ENCODE peak calls at places on chromosomes 5 and 9, in four cellular contexts. One of them, this sample, is unnamed.

GRCh38 chr5:109102291-109102690 is 307.5 kb downstream of the PJA2 start:
- DNase-seq in lower lobe of right lung: no peak
- DNase-seq in RWPE2: no peak
- DNase-seq in adipocyte: no peak
- DNase-seq in this sample: no peak

GRCh38 chr5:9523090-9523813 is 22.6 kb downstream of the SEMA5A start:
- DNase-seq in lower lobe of right lung: no peak
- DNase-seq in RWPE2: no peak
- DNase-seq in adipocyte: peak
- DNase-seq in this sample: no peak

GRCh38 chr5:58236498-58236897 is 223.4 kb downstream of the PLK2 start:
- DNase-seq in RWPE2: no peak
- DNase-seq in adipocyte: no peak
- DNase-seq in lower lobe of right lung: no peak
- DNase-seq in this sample: no peak

GRCh38 chr9:16985559-16986348 is 115.3 kb upstream of the BNC2 start:
- DNase-seq in adipocyte: peak
- DNase-seq in RWPE2: no peak
- DNase-seq in lower lobe of right lung: no peak
- DNase-seq in this sample: peak

GRCh38 chr5:96114736-96115466 is 153.2 kb upstream of the ELL2 start:
- DNase-seq in RWPE2: no peak
- DNase-seq in adipocyte: peak
- DNase-seq in lower lobe of right lung: no peak
- DNase-seq in this sample: peak

GRCh38 chr5:61330879-61331406 is 1.1 kb upstream of the ZSWIM6 start:
- DNase-seq in RWPE2: peak
- DNase-seq in lower lobe of right lung: peak
- DNase-seq in adipocyte: peak
- DNase-seq in this sample: peak

GRCh38 chr9:104138243-104138642 is 44.1 kb downstream of the SMC2 start:
- DNase-seq in lower lobe of right lung: no peak
- DNase-seq in adipocyte: no peak
- DNase-seq in RWPE2: no peak
- DNase-seq in this sample: no peak

GRCh38 chr5:35038891-35039290 is 8.9 kb downstream of the AGXT2 start:
- DNase-seq in adipocyte: peak
- DNase-seq in RWPE2: no peak
- DNase-seq in lower lobe of right lung: no peak
- DNase-seq in this sample: peak

GRCh38 chr5:169006878-169007790 is 293.8 kb downstream of the SLIT3 start:
- DNase-seq in adipocyte: no peak
- DNase-seq in RWPE2: no peak
- DNase-seq in lower lobe of right lung: no peak
- DNase-seq in this sample: no peak

DNA sequence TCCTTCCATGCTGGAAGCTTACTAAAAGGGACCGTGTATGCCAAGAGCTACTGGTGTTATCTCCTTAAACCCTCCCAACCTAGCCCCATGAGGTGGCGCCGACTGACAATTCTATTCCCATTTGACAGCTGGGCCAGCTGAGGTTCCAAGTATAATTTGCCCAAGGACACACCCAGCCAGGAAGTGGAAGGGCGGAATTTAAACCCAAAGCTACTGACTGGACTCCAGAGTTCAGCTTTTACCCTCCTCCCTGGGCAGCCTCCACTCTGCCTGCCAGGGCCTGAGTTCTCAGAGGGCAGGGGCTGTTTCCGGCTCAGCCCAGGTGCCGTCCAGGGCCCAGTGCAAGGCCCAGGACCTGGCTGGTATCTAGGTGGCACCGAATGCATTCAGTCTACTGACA is 71.8 kb downstream of the C9orf50 start:
- DNase-seq in adipocyte: no peak
- DNase-seq in lower lobe of right lung: no peak
- DNase-seq in RWPE2: no peak
- DNase-seq in this sample: no peak
- H3K4me3 ChIP-seq in adipocyte: peak
- H3K4me3 ChIP-seq in lower lobe of right lung: no peak
- H3K4me3 ChIP-seq in RWPE2: no peak
- H3K4me3 ChIP-seq in this sample: no peak

DNA sequence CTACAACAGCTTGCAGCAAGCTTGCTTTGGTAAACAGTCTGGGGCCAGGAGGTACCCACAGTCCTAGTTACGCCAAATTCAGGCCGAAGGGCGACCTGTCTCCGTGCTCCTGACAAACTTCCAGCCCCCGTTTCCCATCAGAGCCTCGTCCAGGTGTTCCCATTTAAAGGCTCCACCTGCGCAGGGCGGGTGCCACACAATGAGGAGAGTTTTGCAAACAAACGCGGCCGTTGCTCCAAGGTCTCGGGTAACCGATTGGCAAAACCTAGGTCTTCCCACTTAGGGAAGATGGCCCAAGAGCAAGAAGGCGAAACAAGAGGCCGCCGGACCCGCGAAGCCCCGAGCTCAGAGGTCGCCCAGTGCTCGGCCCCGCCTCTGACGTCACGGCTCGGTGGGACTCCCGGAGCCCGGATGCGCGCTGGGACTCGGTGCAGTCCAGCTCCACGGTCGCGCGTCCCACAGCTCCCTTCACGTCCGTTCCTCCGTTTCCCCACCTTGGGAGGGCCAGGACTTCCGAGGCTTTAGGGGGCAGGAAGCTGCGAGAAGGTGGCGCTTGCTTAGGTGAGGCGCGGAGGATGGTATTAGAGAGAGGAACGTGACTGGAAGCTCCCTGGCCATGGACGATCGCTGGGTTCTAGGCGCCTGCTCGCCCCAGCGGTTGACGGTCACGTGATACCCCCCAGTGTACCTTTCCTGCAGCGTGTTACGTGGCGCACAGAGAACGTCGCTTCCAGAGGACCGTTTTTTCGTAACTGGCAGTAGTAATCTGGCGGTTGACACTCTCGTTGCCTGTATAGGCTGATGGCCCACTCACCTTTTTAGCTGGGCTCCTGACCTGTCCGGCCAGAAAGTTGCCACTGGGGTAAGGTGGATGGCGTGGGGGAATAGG is 41.8 kb upstream of the KDM4C start:
- DNase-seq in adipocyte: no peak
- DNase-seq in RWPE2: peak
- DNase-seq in lower lobe of right lung: peak
- DNase-seq in this sample: peak
- H3K4me3 ChIP-seq in adipocyte: peak
- H3K4me3 ChIP-seq in RWPE2: peak
- H3K4me3 ChIP-seq in lower lobe of right lung: peak
- H3K4me3 ChIP-seq in this sample: peak

DNA sequence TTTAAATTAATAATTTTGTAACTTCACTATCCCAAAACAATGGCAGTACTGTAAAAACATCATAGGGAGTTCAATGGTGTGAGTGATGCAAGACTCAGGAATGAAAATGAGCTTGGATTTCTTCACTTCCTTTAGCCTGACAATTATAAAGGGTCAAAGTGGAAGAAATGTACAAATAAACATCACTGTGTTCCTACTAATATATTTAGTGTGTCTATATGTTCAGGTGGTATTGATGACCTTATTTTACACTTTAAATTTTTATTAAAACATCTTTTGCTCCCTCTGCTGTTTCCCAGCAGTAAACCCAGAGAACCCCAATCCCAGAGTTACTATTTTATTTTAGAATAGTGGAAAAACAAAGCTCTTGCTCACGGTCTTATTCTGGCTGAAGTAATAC is 2.0 kb downstream of the LOX start:
- DNase-seq in adipocyte: peak
- DNase-seq in RWPE2: no peak
- DNase-seq in lower lobe of right lung: no peak
- DNase-seq in this sample: peak
- H3K4me3 ChIP-seq in adipocyte: peak
- H3K4me3 ChIP-seq in RWPE2: peak
- H3K4me3 ChIP-seq in lower lobe of right lung: peak
- H3K4me3 ChIP-seq in this sample: peak

GRCh38 chr9:38227656-38228055 is 158.6 kb upstream of the SHB start:
- DNase-seq in lower lobe of right lung: no peak
- DNase-seq in adipocyte: no peak
- DNase-seq in RWPE2: no peak
- DNase-seq in this sample: peak
- H3K4me3 ChIP-seq in lower lobe of right lung: no peak
- H3K4me3 ChIP-seq in adipocyte: no peak
- H3K4me3 ChIP-seq in RWPE2: no peak
- H3K4me3 ChIP-seq in this sample: no peak

This sample was measured in choroid plexus epithelial cell.